ENCODE peak calls at places on chromosome 16, in six cellular contexts. V is astrocyte of the spinal cord, K is AG04450, P is PC-3, T is brain microvascular endothelial cell, X is fibroblast of mammary gland. N is an unnamed sample.

GRCh38 chr16:58510097-58510775 is 5.1 kb upstream of the SETD6 start:
- DNase-seq in V (no peak), K (no peak), P (no peak), T (no peak), X (no peak), N (peak; percentile 68)

GRCh38 chr16:48438414-48438813 is 53.2 kb upstream of the SIAH1 start:
- DNase-seq in V (no peak), K (no peak), P (peak; percentile 50), T (no peak), X (no peak), N (no peak)

GRCh38 chr16:11913425-11914079 is 2.2 kb downstream of the GSPT1 start:
- DNase-seq in V (no peak), K (no peak), P (peak; percentile 39), T (no peak), X (peak; percentile 66), N (no peak)

GRCh38 chr16:67528870-67529638 is 425 bp downstream of the RIPOR1 start:
- DNase-seq in V (no peak), K (no peak), P (peak; percentile 33), T (no peak), X (no peak), N (no peak)

GRCh38 chr16:66409156-66409555 is 17.9 kb upstream of the BEAN1 start:
- DNase-seq in V (peak; percentile 80), K (no peak), P (peak; percentile 73), T (no peak), X (peak; percentile 61), N (no peak)

GRCh38 chr16:1542166-1542500 is 8.7 kb downstream of the TMEM204 start:
- DNase-seq in V (no peak), K (no peak), P (no peak), T (no peak), X (no peak), N (no peak)

GRCh38 chr16:4407543-4408322 is 8.7 kb downstream of the CORO7 start:
- DNase-seq in V (no peak), K (peak; percentile 43), P (peak; percentile 44), T (no peak), X (peak; percentile 73), N (peak; percentile 88)

GRCh38 chr16:20889625-20890275 is 10.4 kb downstream of the DCUN1D3 start:
- DNase-seq in V (no peak), K (no peak), P (no peak), T (no peak), X (no peak), N (no peak)

GRCh38 chr16:64421515-64421914 is 700.3 kb downstream of the CDH11 start:
- DNase-seq in V (no peak), K (no peak), P (no peak), T (no peak), X (no peak), N (no peak)

GRCh38 chr16:67115649-67116048 is 5.9 kb downstream of the PHAF1 start:
- DNase-seq in V (peak; percentile 84), K (peak; percentile 61), P (peak; percentile 80), T (peak; percentile 81), X (peak; percentile 97), N (no peak)

GRCh38 chr16:75792781-75793180 is 66.5 kb upstream of the CPHXL start:
- DNase-seq in V (peak; percentile 3), K (no peak), P (peak; percentile 7), T (no peak), X (no peak), N (no peak)

GRCh38 chr16:69003500-69003899 is 102.0 kb upstream of the HAS3 start:
- DNase-seq in V (peak; percentile 28), K (no peak), P (peak; percentile 10), T (no peak), X (peak; percentile 31), N (no peak)

GRCh38 chr16:51035711-51036110 is 115.4 kb downstream of the SALL1 start:
- DNase-seq in V (no peak), K (no peak), P (no peak), T (no peak), X (no peak), N (no peak)

GRCh38 chr16:17369441-17369951 is 101.3 kb downstream of the XYLT1 start:
- DNase-seq in V (no peak), K (no peak), P (no peak), T (no peak), X (no peak), N (no peak)

GRCh38 chr16:6247150-6247549 is 1085.5 kb upstream of the RBFOX1 start:
- DNase-seq in V (no peak), K (no peak), P (no peak), T (no peak), X (no peak), N (no peak)

GRCh38 chr16:1106659-1107058 is 10.6 kb upstream of the C1QTNF8 start:
- DNase-seq in V (no peak), K (no peak), P (no peak), T (no peak), X (no peak), N (no peak)

GRCh38 chr16:68416057-68417046 is 32.0 kb downstream of the SMPD3 start:
- DNase-seq in V (no peak), K (no peak), P (peak; percentile 47), T (no peak), X (no peak), N (peak; percentile 58)

GRCh38 chr16:65064131-65064530 is 57.7 kb downstream of the CDH11 start:
- DNase-seq in V (no peak), K (no peak), P (no peak), T (no peak), X (no peak), N (no peak)

GRCh38 chr16:74724820-74725549 is 24.3 kb upstream of the MLKL start:
- DNase-seq in V (peak; percentile 69), K (peak; percentile 44), P (no peak), T (peak; percentile 82), X (peak; percentile 29), N (no peak)
- TF ChIP-seq CTCF in V (peak; percentile 52), K (peak; percentile 54), P (no peak), T (peak; percentile 69), X (peak; percentile 8), N (peak; percentile 72)

GRCh38 chr16:7541026-7541425 is 208.4 kb downstream of the RBFOX1 start:
- DNase-seq in V (no peak), K (no peak), P (no peak), T (no peak), X (no peak), N (no peak)
- TF ChIP-seq CTCF in V (no peak), K (no peak), P (no peak), T (no peak), X (no peak), N (no peak)

GRCh38 chr16:71972356-71972755 is 27.8 kb downstream of the PKD1L3 start:
- DNase-seq in V (no peak), K (no peak), P (no peak), T (no peak), X (no peak), N (no peak)
- TF ChIP-seq CTCF in V (no peak), K (no peak), P (no peak), T (no peak), X (no peak), N (no peak)

GRCh38 chr16:86374603-86375002 is 135.7 kb upstream of the FOXF1 start:
- DNase-seq in V (no peak), K (no peak), P (no peak), T (no peak), X (no peak), N (no peak)
- TF ChIP-seq CTCF in V (no peak), K (no peak), P (no peak), T (no peak), X (no peak), N (no peak)

DNA sequence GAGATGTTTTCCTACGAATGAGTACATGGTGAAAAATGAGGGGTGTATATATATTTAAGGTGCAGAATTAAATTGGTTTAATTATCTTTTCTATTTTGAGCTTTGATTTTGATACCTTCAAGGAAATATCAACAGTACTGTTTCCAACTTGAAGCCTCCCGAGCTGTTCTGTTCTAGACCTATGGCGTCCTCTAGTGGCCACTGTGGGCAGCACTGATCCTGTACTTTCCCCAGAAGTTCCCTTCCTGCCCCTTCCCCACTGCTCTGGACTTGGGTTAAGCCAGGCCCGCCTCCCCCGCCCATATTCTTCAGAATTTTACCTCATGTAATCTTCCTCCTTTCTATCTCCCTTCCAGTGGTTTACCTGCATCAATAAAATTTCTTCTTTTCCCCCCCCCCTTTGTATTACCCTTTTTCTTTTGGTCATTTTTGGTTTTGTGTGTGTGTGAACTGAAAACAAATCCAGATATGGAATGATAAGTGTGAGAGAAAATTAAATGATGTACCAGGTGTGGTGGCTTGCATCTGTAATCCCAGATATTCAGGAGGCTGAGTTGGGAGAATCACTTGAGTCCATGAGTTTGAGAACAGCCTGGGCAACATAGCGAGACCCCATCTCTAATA is 1643.5 kb downstream of the TP53TG3F start:
- DNase-seq in V (no peak), K (no peak), P (no peak), T (no peak), X (no peak), N (no peak)
- TF ChIP-seq CTCF in V (peak; percentile 6), K (no peak), P (no peak), T (peak; percentile 34), X (no peak), N (no peak)

GRCh38 chr16:74035816-74036215 is 260.8 kb upstream of the PSMD7 start:
- DNase-seq in V (no peak), K (no peak), P (peak; percentile 1), T (peak; percentile 5), X (peak; percentile 4), N (no peak)

GRCh38 chr16:74030000-74030399 is 266.6 kb upstream of the PSMD7 start:
- DNase-seq in V (no peak), K (no peak), P (no peak), T (no peak), X (no peak), N (no peak)

GRCh38 chr16:74029122-74029805 is 267.4 kb upstream of the PSMD7 start:
- DNase-seq in V (no peak), K (no peak), P (no peak), T (no peak), X (no peak), N (no peak)

GRCh38 chr16:74031551-74031950 is 265.1 kb upstream of the PSMD7 start:
- DNase-seq in V (no peak), K (no peak), P (no peak), T (no peak), X (no peak), N (no peak)

DNA sequence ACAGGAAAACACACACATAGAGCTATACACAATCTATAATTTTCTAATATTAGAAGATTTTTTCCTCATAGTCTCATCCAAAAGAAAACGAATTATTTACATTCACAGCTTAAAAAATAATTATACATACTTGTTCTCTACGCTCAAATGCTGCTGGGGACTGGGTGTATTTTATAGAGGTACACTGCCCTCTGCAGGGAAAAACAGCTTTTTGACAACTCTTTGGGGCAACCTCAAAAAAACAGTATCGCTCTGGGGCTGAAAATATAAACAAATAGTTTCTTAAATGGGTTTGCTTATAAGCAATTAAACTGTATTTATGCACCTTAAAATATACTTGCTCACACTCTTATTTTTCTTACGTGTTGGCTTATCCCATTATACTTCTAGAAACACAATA is 261.8 kb upstream of the PSMD7 start:
- DNase-seq in V (peak; percentile 9), K (no peak), P (peak; percentile 36), T (peak; percentile 16), X (peak; percentile 18), N (no peak)
- TF ChIP-seq CTCF in V (peak; percentile 25), K (peak; percentile 36), P (peak; percentile 55), T (peak; percentile 43), X (peak; percentile 43), N (peak; percentile 80)

DNA sequence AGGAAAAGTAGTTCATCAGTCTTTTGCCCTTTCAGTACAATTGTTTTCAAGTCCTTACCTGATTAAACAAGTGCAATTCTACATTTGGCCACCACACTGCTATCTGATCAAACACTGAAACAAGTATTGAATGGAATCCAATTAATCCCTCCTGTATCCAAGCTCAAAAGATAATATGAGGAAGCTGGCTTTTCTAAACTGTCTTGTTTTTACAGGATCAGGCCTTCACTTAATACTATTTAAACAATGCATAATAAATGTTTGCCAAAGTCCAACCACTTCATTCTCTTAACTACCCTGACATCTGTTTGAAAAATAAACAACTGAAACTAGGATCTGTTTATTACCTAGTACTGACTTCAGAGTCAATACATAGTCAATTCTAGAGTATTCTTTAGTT is 131.6 kb downstream of the MRTFB start:
- DNase-seq in V (no peak), K (no peak), P (peak; percentile 19), T (no peak), X (peak; percentile 21), N (no peak)
- TF ChIP-seq CTCF in V (peak; percentile 20), K (peak; percentile 39), P (peak; percentile 48), T (peak; percentile 25), X (peak; percentile 19), N (peak; percentile 46)